ENCODE peak calls at places on chromosomes 4 and X, in five cellular contexts. One of them, this sample, is unnamed.

GRCh38 chr4:98522062-98522461 is 136.3 kb downstream of the TSPAN5 start:
- DNase-seq in CD8-positive, alpha-beta T cell: no peak
- DNase-seq in neural progenitor cell: no peak
- DNase-seq in endodermal cell: no peak
- DNase-seq in upper lobe of right lung: no peak
- DNase-seq in this sample: no peak

GRCh38 chr4:138952405-138952804 is 63.2 kb upstream of the NOCT start:
- DNase-seq in CD8-positive, alpha-beta T cell: no peak
- DNase-seq in neural progenitor cell: no peak
- DNase-seq in endodermal cell: no peak
- DNase-seq in upper lobe of right lung: no peak
- DNase-seq in this sample: no peak

GRCh38 chr4:101304916-101305315 is 42.4 kb downstream of the PPP3CA start:
- DNase-seq in CD8-positive, alpha-beta T cell: no peak
- DNase-seq in neural progenitor cell: peak
- DNase-seq in endodermal cell: no peak
- DNase-seq in upper lobe of right lung: no peak
- DNase-seq in this sample: no peak

GRCh38 chrX:115906276-115906675 is 264.3 kb upstream of the AGTR2 start:
- DNase-seq in CD8-positive, alpha-beta T cell: no peak
- DNase-seq in neural progenitor cell: no peak
- DNase-seq in endodermal cell: no peak
- DNase-seq in upper lobe of right lung: no peak
- DNase-seq in this sample: peak

GRCh38 chr4:25030283-25031076 is at the start of gene LGI2:
- DNase-seq in CD8-positive, alpha-beta T cell: no peak
- DNase-seq in neural progenitor cell: peak
- DNase-seq in endodermal cell: peak
- DNase-seq in upper lobe of right lung: peak
- DNase-seq in this sample: peak

GRCh38 chr4:140042634-140043033 is 111.3 kb downstream of the MAML3 start:
- DNase-seq in CD8-positive, alpha-beta T cell: no peak
- DNase-seq in neural progenitor cell: no peak
- DNase-seq in endodermal cell: no peak
- DNase-seq in upper lobe of right lung: no peak
- DNase-seq in this sample: no peak

GRCh38 chr4:172188248-172188976 is 375.2 kb downstream of the GALNTL6 start:
- DNase-seq in CD8-positive, alpha-beta T cell: no peak
- DNase-seq in neural progenitor cell: no peak
- DNase-seq in endodermal cell: peak
- DNase-seq in upper lobe of right lung: no peak
- DNase-seq in this sample: no peak

GRCh38 chr4:107094332-107094731 is 58.2 kb upstream of the DKK2 start:
- DNase-seq in CD8-positive, alpha-beta T cell: no peak
- DNase-seq in neural progenitor cell: no peak
- DNase-seq in endodermal cell: no peak
- DNase-seq in upper lobe of right lung: no peak
- DNase-seq in this sample: no peak

GRCh38 chrX:141469469-141469868 is 115.1 kb downstream of the SPANXA1 start:
- DNase-seq in CD8-positive, alpha-beta T cell: no peak
- DNase-seq in neural progenitor cell: no peak
- DNase-seq in endodermal cell: no peak
- DNase-seq in upper lobe of right lung: no peak
- DNase-seq in this sample: no peak

GRCh38 chr4:6443035-6444023 is 29.1 kb downstream of the PPP2R2C start:
- DNase-seq in CD8-positive, alpha-beta T cell: no peak
- DNase-seq in neural progenitor cell: no peak
- DNase-seq in endodermal cell: no peak
- DNase-seq in upper lobe of right lung: peak
- DNase-seq in this sample: peak

GRCh38 chrX:42678133-42678532 is 99.8 kb downstream of the PPP1R2C start:
- DNase-seq in CD8-positive, alpha-beta T cell: no peak
- DNase-seq in neural progenitor cell: no peak
- DNase-seq in endodermal cell: no peak
- DNase-seq in upper lobe of right lung: no peak
- DNase-seq in this sample: peak

GRCh38 chr4:42339935-42340406 is 57.3 kb upstream of the SHISA3 start:
- DNase-seq in CD8-positive, alpha-beta T cell: no peak
- DNase-seq in neural progenitor cell: peak
- DNase-seq in endodermal cell: peak
- DNase-seq in upper lobe of right lung: no peak
- DNase-seq in this sample: no peak

GRCh38 chr4:81919238-81919637 is 447.5 kb upstream of the RASGEF1B start:
- DNase-seq in CD8-positive, alpha-beta T cell: no peak
- DNase-seq in neural progenitor cell: peak
- DNase-seq in endodermal cell: peak
- DNase-seq in upper lobe of right lung: no peak
- DNase-seq in this sample: peak

GRCh38 chr4:128451270-128451905 is 163.8 kb upstream of the PGRMC2 start:
- DNase-seq in CD8-positive, alpha-beta T cell: no peak
- DNase-seq in neural progenitor cell: no peak
- DNase-seq in endodermal cell: no peak
- DNase-seq in upper lobe of right lung: no peak
- DNase-seq in this sample: no peak

GRCh38 chr4:82785248-82786003 is 13.2 kb downstream of the SCD5 start:
- DNase-seq in CD8-positive, alpha-beta T cell: no peak
- DNase-seq in neural progenitor cell: peak
- DNase-seq in endodermal cell: peak
- DNase-seq in upper lobe of right lung: no peak
- DNase-seq in this sample: no peak

GRCh38 chrX:10176121-10177003 is 19.6 kb downstream of the CLCN4 start:
- DNase-seq in CD8-positive, alpha-beta T cell: no peak
- DNase-seq in neural progenitor cell: no peak
- DNase-seq in endodermal cell: no peak
- DNase-seq in upper lobe of right lung: no peak
- DNase-seq in this sample: peak

GRCh38 chr4:83664071-83664470 is 128.2 kb downstream of the GPAT3 start:
- DNase-seq in CD8-positive, alpha-beta T cell: no peak
- DNase-seq in neural progenitor cell: no peak
- DNase-seq in endodermal cell: no peak
- DNase-seq in upper lobe of right lung: no peak
- DNase-seq in this sample: no peak

GRCh38 chr4:81565137-81565870 is 93.6 kb upstream of the RASGEF1B start:
- DNase-seq in CD8-positive, alpha-beta T cell: no peak
- DNase-seq in neural progenitor cell: peak
- DNase-seq in endodermal cell: peak
- DNase-seq in upper lobe of right lung: peak
- DNase-seq in this sample: no peak

GRCh38 chr4:156792462-156793085 is 179.0 kb downstream of the PDGFC start:
- DNase-seq in CD8-positive, alpha-beta T cell: no peak
- DNase-seq in neural progenitor cell: no peak
- DNase-seq in endodermal cell: no peak
- DNase-seq in upper lobe of right lung: no peak
- DNase-seq in this sample: no peak

GRCh38 chr4:89284828-89285227 is 22.8 kb downstream of the GPRIN3 start:
- DNase-seq in CD8-positive, alpha-beta T cell: no peak
- DNase-seq in neural progenitor cell: no peak
- DNase-seq in endodermal cell: no peak
- DNase-seq in upper lobe of right lung: no peak
- DNase-seq in this sample: no peak

GRCh38 chr4:147760176-147760575 is 28.3 kb downstream of the ARHGAP10 start:
- DNase-seq in CD8-positive, alpha-beta T cell: no peak
- DNase-seq in neural progenitor cell: no peak
- DNase-seq in endodermal cell: no peak
- DNase-seq in upper lobe of right lung: no peak
- DNase-seq in this sample: no peak

GRCh38 chr4:89724716-89725115 is 112.2 kb downstream of the SNCA start:
- DNase-seq in CD8-positive, alpha-beta T cell: no peak
- DNase-seq in neural progenitor cell: no peak
- DNase-seq in endodermal cell: no peak
- DNase-seq in upper lobe of right lung: no peak
- DNase-seq in this sample: no peak

GRCh38 chrX:54042609-54043010 is 1.7 kb downstream of the PHF8 start:
- DNase-seq in CD8-positive, alpha-beta T cell: no peak
- DNase-seq in neural progenitor cell: peak
- DNase-seq in endodermal cell: peak
- DNase-seq in upper lobe of right lung: peak
- DNase-seq in this sample: peak

GRCh38 chr4:6472387-6473263 is at the start of gene PPP2R2C:
- DNase-seq in CD8-positive, alpha-beta T cell: no peak
- DNase-seq in neural progenitor cell: peak
- DNase-seq in endodermal cell: peak
- DNase-seq in upper lobe of right lung: peak
- DNase-seq in this sample: peak

GRCh38 chrX:55026143-55026542 is 4.6 kb downstream of the ALAS2 start:
- DNase-seq in CD8-positive, alpha-beta T cell: no peak
- DNase-seq in neural progenitor cell: no peak
- DNase-seq in endodermal cell: no peak
- DNase-seq in upper lobe of right lung: no peak
- DNase-seq in this sample: no peak

GRCh38 chrX:13845721-13846378 is 29.0 kb upstream of the GPM6B start:
- DNase-seq in CD8-positive, alpha-beta T cell: no peak
- DNase-seq in neural progenitor cell: no peak
- DNase-seq in endodermal cell: no peak
- DNase-seq in upper lobe of right lung: no peak
- DNase-seq in this sample: no peak

GRCh38 chr4:182874158-182874855 is 42.9 kb downstream of the DCTD start:
- DNase-seq in CD8-positive, alpha-beta T cell: no peak
- DNase-seq in neural progenitor cell: no peak
- DNase-seq in endodermal cell: no peak
- DNase-seq in upper lobe of right lung: no peak
- DNase-seq in this sample: no peak

GRCh38 chrX:154457491-154458115 is 478 bp upstream of the PLXNA3 start:
- DNase-seq in CD8-positive, alpha-beta T cell: peak
- DNase-seq in neural progenitor cell: peak
- DNase-seq in endodermal cell: peak
- DNase-seq in upper lobe of right lung: peak
- DNase-seq in this sample: peak

GRCh38 chrX:28802625-28803024 is 215.4 kb downstream of the IL1RAPL1 start:
- DNase-seq in CD8-positive, alpha-beta T cell: no peak
- DNase-seq in neural progenitor cell: no peak
- DNase-seq in endodermal cell: no peak
- DNase-seq in upper lobe of right lung: no peak
- DNase-seq in this sample: no peak

GRCh38 chr4:142036795-142037583 is 400.6 kb downstream of the IL15 start:
- DNase-seq in CD8-positive, alpha-beta T cell: no peak
- DNase-seq in neural progenitor cell: no peak
- DNase-seq in endodermal cell: no peak
- DNase-seq in upper lobe of right lung: no peak
- DNase-seq in this sample: no peak

GRCh38 chr4:106246441-106246840 is 69.6 kb downstream of the TBCK start:
- DNase-seq in CD8-positive, alpha-beta T cell: no peak
- DNase-seq in neural progenitor cell: no peak
- DNase-seq in endodermal cell: no peak
- DNase-seq in upper lobe of right lung: no peak
- DNase-seq in this sample: no peak

GRCh38 chr4:77493829-77494551 is 111.6 kb upstream of the CXCL13 start:
- DNase-seq in CD8-positive, alpha-beta T cell: no peak
- DNase-seq in neural progenitor cell: no peak
- DNase-seq in endodermal cell: no peak
- DNase-seq in upper lobe of right lung: no peak
- DNase-seq in this sample: no peak

GRCh38 chr4:154622598-154622997 is 10.1 kb upstream of the FGG start:
- DNase-seq in CD8-positive, alpha-beta T cell: no peak
- DNase-seq in neural progenitor cell: peak
- DNase-seq in endodermal cell: no peak
- DNase-seq in upper lobe of right lung: no peak
- DNase-seq in this sample: peak

GRCh38 chr4:158259955-158260575 is 49.8 kb downstream of the TMEM144 start:
- DNase-seq in CD8-positive, alpha-beta T cell: no peak
- DNase-seq in neural progenitor cell: peak
- DNase-seq in endodermal cell: no peak
- DNase-seq in upper lobe of right lung: no peak
- DNase-seq in this sample: no peak

GRCh38 chr4:4914059-4914820 is 54.8 kb downstream of the MSX1 start:
- DNase-seq in CD8-positive, alpha-beta T cell: no peak
- DNase-seq in neural progenitor cell: no peak
- DNase-seq in endodermal cell: no peak
- DNase-seq in upper lobe of right lung: no peak
- DNase-seq in this sample: peak

GRCh38 chr4:151629097-151629783 is 131.6 kb downstream of the GATB start:
- DNase-seq in CD8-positive, alpha-beta T cell: no peak
- DNase-seq in neural progenitor cell: no peak
- DNase-seq in endodermal cell: no peak
- DNase-seq in upper lobe of right lung: no peak
- DNase-seq in this sample: no peak

GRCh38 chr4:33073811-33074210 is 2353.6 kb downstream of the PCDH7 start:
- DNase-seq in CD8-positive, alpha-beta T cell: no peak
- DNase-seq in neural progenitor cell: peak
- DNase-seq in endodermal cell: no peak
- DNase-seq in upper lobe of right lung: no peak
- DNase-seq in this sample: no peak

DNA sequence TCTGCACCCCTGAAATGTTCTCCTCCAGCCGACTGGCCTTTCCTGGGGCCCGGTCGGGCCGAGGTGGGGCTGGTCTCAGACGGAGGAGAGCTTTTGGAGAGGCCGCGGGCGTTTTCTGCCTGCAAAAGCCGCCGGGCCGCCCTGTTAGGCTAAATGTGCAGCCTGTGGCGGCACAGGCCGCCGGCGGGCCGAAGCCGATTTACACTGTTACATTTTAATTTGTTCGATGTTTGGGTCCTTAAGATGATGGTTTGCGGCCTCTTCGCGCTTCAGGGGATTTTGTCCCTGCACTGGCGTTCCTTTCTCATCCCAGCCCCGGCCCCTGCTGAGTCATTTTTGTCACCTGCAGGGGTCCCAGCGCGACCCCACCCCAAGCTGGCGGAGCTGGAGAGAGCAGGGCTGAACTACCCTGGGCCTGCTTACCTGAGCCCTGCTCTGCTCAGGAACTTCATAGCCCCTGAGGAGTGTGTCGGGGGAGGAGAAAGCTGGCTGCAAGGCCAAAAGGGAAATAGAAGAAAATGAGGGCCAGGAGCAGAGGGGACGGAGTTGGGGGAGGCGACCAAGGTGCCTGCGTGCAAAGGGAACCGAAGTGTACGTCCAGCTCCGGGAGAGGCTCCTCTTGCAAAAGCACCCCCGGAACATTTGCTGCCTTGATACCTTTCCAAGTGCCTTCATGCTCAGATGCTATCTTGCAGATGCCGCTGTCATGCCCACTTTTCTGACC is 861 bp upstream of the RBBP7 start:
- DNase-seq in CD8-positive, alpha-beta T cell: no peak
- DNase-seq in neural progenitor cell: peak
- DNase-seq in endodermal cell: peak
- DNase-seq in upper lobe of right lung: no peak
- DNase-seq in this sample: peak
- H3K27ac ChIP-seq in CD8-positive, alpha-beta T cell: peak
- H3K27ac ChIP-seq in neural progenitor cell: peak
- H3K27ac ChIP-seq in endodermal cell: peak
- H3K27ac ChIP-seq in upper lobe of right lung: peak
- H3K27ac ChIP-seq in this sample: peak

GRCh38 chrX:45758738-45759397 is 558.2 kb upstream of the DIPK2B start:
- DNase-seq in CD8-positive, alpha-beta T cell: no peak
- DNase-seq in neural progenitor cell: no peak
- DNase-seq in endodermal cell: no peak
- DNase-seq in upper lobe of right lung: no peak
- DNase-seq in this sample: no peak
- TF ChIP-seq CTCF in CD8-positive, alpha-beta T cell: no peak
- TF ChIP-seq CTCF in neural progenitor cell: no peak
- TF ChIP-seq CTCF in endodermal cell: no peak
- TF ChIP-seq CTCF in upper lobe of right lung: no peak
- TF ChIP-seq CTCF in this sample: no peak

GRCh38 chr4:3041192-3042142 is 32.9 kb downstream of the HTT-AS start:
- DNase-seq in CD8-positive, alpha-beta T cell: no peak
- DNase-seq in neural progenitor cell: no peak
- DNase-seq in endodermal cell: peak
- DNase-seq in upper lobe of right lung: peak
- DNase-seq in this sample: no peak
- H3K27ac ChIP-seq in CD8-positive, alpha-beta T cell: peak
- H3K27ac ChIP-seq in neural progenitor cell: no peak
- H3K27ac ChIP-seq in endodermal cell: no peak
- H3K27ac ChIP-seq in upper lobe of right lung: peak
- H3K27ac ChIP-seq in this sample: no peak

GRCh38 chrX:46759645-46759974 is 692 bp upstream of the SLC9A7 start:
- DNase-seq in CD8-positive, alpha-beta T cell: no peak
- DNase-seq in neural progenitor cell: peak
- DNase-seq in endodermal cell: no peak
- DNase-seq in upper lobe of right lung: no peak
- DNase-seq in this sample: peak
- TF ChIP-seq CTCF in CD8-positive, alpha-beta T cell: no peak
- TF ChIP-seq CTCF in neural progenitor cell: no peak
- TF ChIP-seq CTCF in endodermal cell: no peak
- TF ChIP-seq CTCF in upper lobe of right lung: no peak
- TF ChIP-seq CTCF in this sample: no peak

This sample was measured in WERI-Rb-1.